ENCODE peak calls at places on chromosomes 3 and 15, in eight cellular contexts. D is HepG2, W is sigmoid colon, V is ovary, X is A549, L is H1, E is K562, F is esophagus muscularis mucosa. Q is an unnamed sample.
A peak's percentile ranks its signal among the peaks of the same experiment; 100 is the strongest.

GRCh38 chr3:36679384-36680200 is 84.8 kb downstream of the DCLK3 start:
- DNase-seq in F (no peak), W (no peak), E (no peak), D (no peak), L (no peak), V (no peak), X (peak; percentile 18), Q (no peak)

GRCh38 chr15:64216722-64217428 is 54.1 kb upstream of the PPIB start:
- DNase-seq in X (no peak), V (peak; percentile 50), F (no peak), W (no peak), L (no peak), D (peak; percentile 97), E (peak; percentile 59), Q (no peak)

GRCh38 chr3:46662771-46663551 is 30.5 kb downstream of the ALS2CL start:
- DNase-seq in F (no peak), X (no peak), V (peak; percentile 33), L (no peak), W (peak; percentile 68), D (no peak), E (no peak), Q (peak; percentile 28)

GRCh38 chr3:40690696-40691597 is 166.2 kb downstream of the ZNF621 start:
- DNase-seq in L (no peak), X (no peak), W (peak; percentile 84), D (no peak), E (no peak), V (peak; percentile 72), F (no peak), Q (peak; percentile 88)

GRCh38 chr3:46065294-46065705 is 38.0 kb upstream of the XCR1 start:
- DNase-seq in F (no peak), D (no peak), E (no peak), W (no peak), L (no peak), V (no peak), X (no peak), Q (peak; percentile 38)

GRCh38 chr3:45064512-45065372 is 38.6 kb downstream of the CLEC3B start:
- DNase-seq in V (no peak), F (no peak), E (peak; percentile 64), W (no peak), D (no peak), L (no peak), X (no peak), Q (no peak)

GRCh38 chr3:46865034-46865507 is 1.8 kb upstream of the MYL3 start:
- DNase-seq in X (no peak), W (peak; percentile 62), L (no peak), E (no peak), D (no peak), V (peak; percentile 55), F (no peak), Q (no peak)

GRCh38 chr3:59766165-59766872 is 716.5 kb upstream of the CFAP20DC start:
- DNase-seq in V (no peak), D (no peak), L (no peak), W (no peak), X (no peak), E (no peak), F (no peak), Q (no peak)

GRCh38 chr3:100563652-100564215 is 45.7 kb upstream of the ADGRG7 start:
- DNase-seq in E (no peak), F (no peak), X (no peak), L (no peak), V (no peak), D (no peak), W (no peak), Q (no peak)

GRCh38 chr15:65541231-65541630 is 11.0 kb downstream of the HACD3 start:
- DNase-seq in F (no peak), W (no peak), X (no peak), L (no peak), D (no peak), E (no peak), V (no peak), Q (no peak)

GRCh38 chr3:186937017-186937875 is 6.9 kb downstream of the ST6GAL1 start:
- DNase-seq in L (no peak), D (no peak), W (no peak), F (no peak), E (no peak), V (no peak), X (no peak), Q (no peak)

GRCh38 chr15:41024880-41025279 is 71.6 kb downstream of the CHAC1 start:
- DNase-seq in D (no peak), L (no peak), F (no peak), E (no peak), V (no peak), X (no peak), W (no peak), Q (no peak)

GRCh38 chr15:74901612-74902063 is 5.0 kb downstream of the FAM219B start:
- DNase-seq in W (peak; percentile 83), F (no peak), X (peak; percentile 91), V (peak; percentile 22), D (peak; percentile 49), E (peak; percentile 79), L (no peak), Q (peak; percentile 74)

GRCh38 chr15:67420137-67420536 is 100.8 kb upstream of the C15orf61 start:
- DNase-seq in E (no peak), W (no peak), X (no peak), D (no peak), V (no peak), L (no peak), F (no peak), Q (no peak)

GRCh38 chr3:14605070-14605469 is 46.5 kb upstream of the CCDC174 start:
- DNase-seq in L (no peak), F (no peak), X (no peak), W (no peak), E (no peak), V (no peak), D (no peak), Q (peak; percentile 46)

GRCh38 chr15:27097506-27097905 is 126.5 kb downstream of the GABRG3 start:
- DNase-seq in D (no peak), F (peak; percentile 81), X (no peak), V (no peak), E (no peak), L (no peak), W (no peak), Q (no peak)

GRCh38 chr15:61049934-61050333 is 179.2 kb downstream of the RORA start:
- DNase-seq in V (peak; percentile 38), L (no peak), X (no peak), F (no peak), D (peak; percentile 24), E (no peak), W (no peak), Q (peak; percentile 44)
- H3K27ac ChIP-seq in V (no peak overlapping the region), L (no peak overlapping the region), X (no peak overlapping the region), F (peak overlapping the region; percentile 53), D (no peak overlapping the region), E (no peak overlapping the region), W (no peak overlapping the region), Q (no peak overlapping the region)

GRCh38 chr3:132593950-132594328 is 3.1 kb upstream of the ACKR4 start:
- DNase-seq in D (no peak), E (no peak), F (no peak), X (no peak), V (no peak), W (no peak), L (no peak), Q (no peak)
- H3K4me3 ChIP-seq in D (no peak overlapping the region), E (no peak overlapping the region), F (no peak overlapping the region), X (no peak overlapping the region), V (no peak overlapping the region), W (no peak overlapping the region), L (no peak overlapping the region), Q (no peak overlapping the region)

DNA sequence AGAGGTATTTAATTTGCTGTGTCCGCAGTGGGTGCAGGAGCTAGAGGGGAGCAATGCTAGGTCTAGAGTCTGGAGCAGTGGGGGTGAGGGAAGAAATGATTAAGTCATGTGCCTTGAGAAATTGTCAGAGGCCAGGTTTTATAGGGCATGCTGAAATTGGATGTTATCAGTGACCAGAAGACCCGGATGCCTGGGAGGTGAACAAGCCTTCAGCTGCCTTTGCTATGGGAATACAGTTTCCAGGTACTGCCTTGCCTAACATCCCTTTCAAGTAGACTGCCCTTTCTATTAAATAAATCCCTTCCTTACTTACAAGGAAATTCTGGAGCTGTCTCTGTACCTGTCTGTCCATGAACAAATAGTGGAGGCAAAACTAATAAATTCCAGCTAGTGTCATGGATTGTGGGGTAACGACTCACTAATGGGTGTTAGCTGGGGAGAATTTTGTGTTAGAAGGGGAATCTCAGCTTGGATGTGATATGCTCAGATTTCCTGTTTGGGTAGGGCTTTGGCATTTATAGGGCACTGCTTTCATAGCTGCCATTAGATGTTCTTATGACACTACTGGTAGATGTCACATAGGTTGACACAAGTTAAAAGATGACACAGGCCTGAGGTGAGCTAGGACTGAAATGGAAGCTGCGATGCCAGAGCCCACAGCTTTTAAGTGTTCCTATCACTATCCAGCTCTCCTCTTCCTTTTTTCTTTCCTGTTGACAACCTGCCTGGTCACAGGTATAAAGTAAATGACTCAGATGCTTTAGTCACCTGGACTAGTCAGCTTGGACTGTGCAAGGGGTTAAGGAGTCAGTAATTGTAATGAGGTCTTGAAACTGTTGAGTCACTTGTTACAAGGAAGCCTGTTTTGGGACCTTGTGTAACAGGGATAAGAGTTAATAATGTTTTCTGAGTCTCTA is 21.3 kb downstream of the CHD2 start:
- DNase-seq in X (no peak), F (no peak), L (no peak), E (no peak), W (no peak), V (no peak), D (no peak), Q (no peak)
- TF ChIP-seq EP300 in X (no peak), F (no peak), L (no peak), E (no peak), W (no peak), V (no peak), D (no peak), Q (no peak)

DNA sequence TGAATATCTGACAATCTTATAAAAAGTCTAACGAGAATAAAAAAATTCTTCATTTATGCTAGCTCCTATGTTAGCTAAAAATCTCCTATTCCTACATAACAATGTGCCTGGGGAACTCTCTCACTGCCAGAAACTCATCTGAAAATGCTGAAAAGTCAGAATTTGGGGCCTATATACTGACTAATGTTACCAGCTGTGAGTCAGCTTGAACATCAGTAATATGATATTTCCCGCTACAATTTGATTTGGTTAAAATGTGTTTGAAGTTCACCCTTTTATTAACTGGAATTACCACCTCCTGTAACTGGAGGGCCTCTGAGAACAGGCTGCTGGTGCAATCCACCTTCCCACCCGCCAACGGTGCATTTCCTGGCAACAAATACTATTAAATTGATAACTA is 141.9 kb downstream of the TIGIT start:
- DNase-seq in L (no peak), F (no peak), D (no peak), W (no peak), E (no peak), X (no peak), V (no peak), Q (no peak)
- H3K27ac ChIP-seq in L (no peak overlapping the region), F (no peak overlapping the region), D (no peak overlapping the region), W (no peak overlapping the region), E (no peak overlapping the region), X (no peak overlapping the region), V (no peak overlapping the region), Q (no peak overlapping the region)